ENCODE peak calls at places on chromosomes 13 and 19, in five cellular contexts. D is CD8-positive, alpha-beta memory T cell; T is suprapubic skin; Z is tibial nerve; Q is astrocyte. G is an unnamed sample.
A peak's percentile ranks its signal among the peaks of the same experiment; 100 is the strongest.

GRCh38 chr19:662207-662961 is 630 bp downstream of the RNF126 start:
- DNase-seq in D (peak; percentile 86), Z (no peak), T (no peak), Q (peak; percentile 32), G (peak; percentile 61)

GRCh38 chr13:24671367-24672117 is 8.7 kb upstream of the ATP12A start:
- DNase-seq in D (no peak), T (no peak), Q (peak; percentile 74), Z (peak; percentile 50), G (no peak)

GRCh38 chr19:6723738-6724137 is 3.3 kb upstream of the C3 start:
- DNase-seq in T (no peak), Q (peak; percentile 11), D (peak; percentile 16), Z (no peak), G (no peak)

GRCh38 chr13:51804295-51805172 is 571 bp upstream of the DHRS12 start:
- DNase-seq in T (no peak), D (peak; percentile 66), Q (no peak), Z (peak; percentile 48), G (no peak)

GRCh38 chr13:67829641-67830040 is 599.5 kb upstream of the PCDH9 start:
- DNase-seq in D (no peak), T (no peak), Z (no peak), Q (peak; percentile 24), G (no peak)

GRCh38 chr19:45424191-45425058 is 708 bp upstream of the ERCC1 start:
- DNase-seq in Q (peak; percentile 95), Z (peak; percentile 44), T (no peak), D (no peak), G (peak; percentile 68)

GRCh38 chr19:15379083-15379995 is at the start of gene AKAP8:
- DNase-seq in Z (peak; percentile 97), D (peak; percentile 99), Q (peak; percentile 94), T (peak; percentile 99), G (peak; percentile 100)

GRCh38 chr19:56692496-56692895 is 20.9 kb upstream of the ZNF835 start:
- DNase-seq in Z (no peak), D (no peak), Q (no peak), T (no peak), G (no peak)

GRCh38 chr13:27535546-27535945 is 84.8 kb downstream of the LNX2 start:
- DNase-seq in Z (no peak), Q (no peak), D (no peak), T (no peak), G (no peak)

GRCh38 chr19:1027020-1027952 is 878 bp downstream of the CNN2 start:
- DNase-seq in Z (no peak), Q (no peak), D (no peak), T (no peak), G (no peak)

GRCh38 chr13:79776538-79776937 is 295.6 kb downstream of the NDFIP2 start:
- DNase-seq in T (no peak), Q (peak; percentile 22), D (no peak), Z (no peak), G (no peak)

GRCh38 chr13:99307648-99308339 is 595 bp upstream of the GPR183 start:
- DNase-seq in Q (peak; percentile 87), D (peak; percentile 76), T (no peak), Z (no peak), G (no peak)

GRCh38 chr13:48585456-48585840 is 52.6 kb upstream of the RCBTB2 start:
- DNase-seq in D (no peak), Z (no peak), Q (peak; percentile 77), T (no peak), G (no peak)

GRCh38 chr13:111186305-111186930 is 71.3 kb downstream of the ARHGEF7 start:
- DNase-seq in T (no peak), Z (no peak), Q (no peak), D (no peak), G (no peak)

GRCh38 chr19:18789883-18790565 is 1.1 kb downstream of the COMP start:
- DNase-seq in Z (no peak), T (no peak), Q (no peak), D (no peak), G (no peak)

GRCh38 chr13:99323488-99323887 is 16.3 kb upstream of the GPR183 start:
- DNase-seq in Q (peak; percentile 77), T (no peak), Z (no peak), D (no peak), G (no peak)

GRCh38 chr13:24038405-24038804 is 122.1 kb upstream of the SPATA13 start:
- DNase-seq in Q (peak; percentile 80), Z (no peak), T (no peak), D (no peak), G (no peak)

GRCh38 chr13:112699318-112699918 is 9.6 kb downstream of the ATP11A start:
- DNase-seq in Q (no peak), T (no peak), Z (no peak), D (no peak), G (no peak)

GRCh38 chr13:102628559-102628958 is 31.8 kb downstream of the TPP2 start:
- DNase-seq in T (no peak), Z (no peak), D (no peak), Q (no peak), G (no peak)

GRCh38 chr19:27846944-27847343 is 1366.0 kb downstream of the UQCRFS1 start:
- DNase-seq in D (no peak), Z (no peak), Q (no peak), T (no peak), G (no peak)

GRCh38 chr19:34733266-34733825 is 697 bp upstream of the ZNF181 start:
- DNase-seq in T (no peak), Z (peak; percentile 61), D (peak; percentile 56), Q (no peak), G (no peak)

GRCh38 chr13:30832845-30833332 is 73.2 kb upstream of the MEDAG start:
- DNase-seq in T (no peak), Q (peak; percentile 68), Z (no peak), D (peak; percentile 63), G (no peak)

GRCh38 chr19:53511933-53512374 is 26.0 kb upstream of the ZNF331 start:
- DNase-seq in Z (peak; percentile 69), Q (peak; percentile 34), D (peak; percentile 70), T (no peak), G (no peak)

GRCh38 chr19:42325896-42326771 is 699 bp downstream of the MEGF8 start:
- DNase-seq in Q (no peak), Z (no peak), T (no peak), D (peak; percentile 53), G (peak; percentile 56)

GRCh38 chr19:46347572-46347883 is 641 bp downstream of the PPP5C start:
- DNase-seq in Z (no peak), Q (no peak), D (no peak), T (no peak), G (no peak)

GRCh38 chr13:31038834-31039552 is 106.5 kb downstream of the TEX26 start:
- DNase-seq in D (no peak), T (no peak), Q (peak; percentile 95), Z (no peak), G (peak; percentile 53)

GRCh38 chr13:33743438-33744368 is 74.2 kb upstream of the RFC3 start:
- DNase-seq in T (no peak), Z (no peak), D (peak; percentile 48), Q (no peak), G (peak; percentile 61)

GRCh38 chr13:43268632-43269031 is 245.2 kb downstream of the DNAJC15 start:
- DNase-seq in T (no peak), D (no peak), Q (no peak), Z (no peak), G (no peak)

GRCh38 chr19:29962777-29963176 is 20.7 kb downstream of the URI1 start:
- DNase-seq in T (no peak), Z (no peak), Q (no peak), D (no peak), G (no peak)

GRCh38 chr13:46901721-46902120 is 4.9 kb upstream of the HTR2A start:
- DNase-seq in T (no peak), Z (no peak), Q (no peak), D (no peak), G (no peak)

GRCh38 chr19:29418106-29418684 is 107.6 kb upstream of the VSTM2B start:
- DNase-seq in D (no peak), Q (no peak), T (no peak), Z (no peak), G (no peak)

GRCh38 chr19:39671739-39672363 is 16.1 kb downstream of the LGALS16 start:
- DNase-seq in T (no peak), Z (peak; percentile 51), D (peak; percentile 52), Q (peak; percentile 8), G (no peak)

GRCh38 chr13:73934215-73934623 is 200.0 kb downstream of the KLF12 start:
- DNase-seq in T (no peak), Z (no peak), Q (peak; percentile 30), D (no peak), G (no peak)

DNA sequence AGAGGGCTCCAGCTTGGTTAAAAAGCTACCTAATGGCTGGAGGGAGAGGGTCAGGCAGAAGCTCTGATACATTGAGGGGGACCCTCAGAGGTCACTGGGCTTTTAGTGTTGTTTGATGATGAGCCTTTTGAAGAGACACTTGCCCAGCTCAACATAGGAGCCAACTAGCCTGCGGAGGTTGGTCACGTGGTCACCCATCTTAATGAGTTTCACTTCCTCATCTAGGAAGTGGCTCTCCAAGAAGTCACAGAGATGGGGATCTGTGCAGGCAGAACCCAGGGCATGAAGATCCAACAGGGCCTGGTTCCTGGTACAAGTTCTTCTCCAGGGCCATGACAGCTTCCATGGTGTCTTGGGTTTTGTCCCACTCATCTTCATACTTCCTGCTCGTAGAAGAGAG is 33.4 kb downstream of the IPO5 start:
- DNase-seq in Z (peak; percentile 15), T (no peak), Q (no peak), D (no peak), G (no peak)
- H3K36me3 ChIP-seq in Z (no peaks in the 10 kb centered on the region), T (peaks cover 76% of the 10 kb centered on the region), Q (peaks cover 65% of the 10 kb centered on the region), D (peaks cover 38% of the 10 kb centered on the region), G (peaks cover 10% of the 10 kb centered on the region)

GRCh38 chr19:2079865-2080301 is 16.2 kb downstream of the MOB3A start:
- DNase-seq in D (no peak), T (no peak), Z (no peak), Q (no peak), G (no peak)
- H3K36me3 ChIP-seq in D (peaks cover 48% of the 10 kb centered on the region), T (peaks cover 70% of the 10 kb centered on the region), Z (peaks cover 2% of the 10 kb centered on the region), Q (peaks cover 13% of the 10 kb centered on the region), G (peaks cover 63% of the 10 kb centered on the region)

DNA sequence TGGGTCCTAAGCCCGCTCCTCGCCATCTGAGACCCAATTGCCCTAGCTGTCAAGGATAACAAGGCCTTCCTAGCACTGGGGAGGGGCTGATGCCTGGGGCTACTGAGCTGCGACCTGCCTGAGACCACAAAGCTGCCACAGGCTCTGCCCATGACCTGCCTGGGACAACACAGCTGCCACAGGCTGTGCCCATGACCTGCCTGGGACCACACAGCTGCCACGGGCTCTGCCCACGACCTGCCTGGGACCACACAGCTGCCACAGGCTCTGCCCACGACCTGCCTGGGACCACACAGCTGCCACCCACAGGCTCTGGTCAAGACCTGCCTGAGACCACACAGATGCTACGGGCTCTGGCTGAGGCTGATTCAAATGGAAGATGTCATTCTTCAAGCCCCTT is 54.8 kb downstream of the EPS15L1 start:
- DNase-seq in Z (no peak), D (no peak), Q (no peak), T (no peak), G (no peak)
- H3K36me3 ChIP-seq in Z (peaks cover 4% of the 10 kb centered on the region), D (peaks cover 29% of the 10 kb centered on the region), Q (peaks cover 19% of the 10 kb centered on the region), T (peaks cover 84% of the 10 kb centered on the region), G (peaks cover 50% of the 10 kb centered on the region)

GRCh38 chr13:110177790-110178189 is 129.2 kb downstream of the COL4A1 start:
- DNase-seq in T (no peak), Z (no peak), Q (no peak), D (no peak), G (no peak)

GRCh38 chr13:110173247-110173818 is 133.6 kb downstream of the COL4A1 start:
- DNase-seq in T (no peak), Z (no peak), D (no peak), Q (no peak), G (no peak)

GRCh38 chr13:110179116-110179857 is 127.7 kb downstream of the COL4A1 start:
- DNase-seq in Z (no peak), T (no peak), D (no peak), Q (peak; percentile 42), G (no peak)

GRCh38 chr13:110179858-110180156 is 127.2 kb downstream of the COL4A1 start:
- DNase-seq in Q (no peak), D (no peak), T (no peak), Z (no peak), G (no peak)

GRCh38 chr13:110176431-110176830 is 130.5 kb downstream of the COL4A1 start:
- DNase-seq in T (no peak), Q (no peak), D (no peak), Z (no peak), G (no peak)
- H3K36me3 ChIP-seq in T (peaks cover 54% of the 10 kb centered on the region), Q (peaks cover 92% of the 10 kb centered on the region), D (no peaks in the 10 kb centered on the region), Z (peaks cover 9% of the 10 kb centered on the region), G (no peaks in the 10 kb centered on the region)